ENCODE peak calls at places on chromosomes 3 and 15, in four cellular contexts. R, X, S and C are unnamed samples.

GRCh38 chr3:88031543-88032148 is 27.2 kb downstream of the CGGBP1 start:
- DNase-seq in R (no peak), X (peak), S (no peak), C (no peak)

GRCh38 chr15:92012368-92012629 is 158.8 kb downstream of the SLCO3A1 start:
- DNase-seq in R (no peak), X (peak), S (no peak), C (no peak)

GRCh38 chr15:87167055-87167454 is 1087.4 kb downstream of the AGBL1 start:
- DNase-seq in R (no peak), X (peak), S (no peak), C (no peak)

GRCh38 chr3:17775073-17775472 is 32.6 kb upstream of the TBC1D5 start:
- DNase-seq in R (no peak), X (no peak), S (no peak), C (no peak)

GRCh38 chr15:91921188-91921820 is 67.8 kb downstream of the SLCO3A1 start:
- DNase-seq in R (no peak), X (no peak), S (no peak), C (no peak)

GRCh38 chr15:95948371-95948770 is 382.1 kb upstream of the NR2F2 start:
- DNase-seq in R (no peak), X (no peak), S (no peak), C (no peak)

GRCh38 chr15:76866716-76867321 is 38.3 kb downstream of the SCAPER start:
- DNase-seq in R (no peak), X (peak), S (peak), C (peak)

GRCh38 chr3:152270944-152271343 is 2.2 kb downstream of the MBNL1 start:
- DNase-seq in R (no peak), X (no peak), S (no peak), C (no peak)

GRCh38 chr3:61981005-61981404 is 392.3 kb downstream of the FEZF2 start:
- DNase-seq in R (no peak), X (no peak), S (no peak), C (no peak)

GRCh38 chr3:8767667-8768363 is 1.6 kb downstream of the OXTR start:
- DNase-seq in R (no peak), X (peak), S (no peak), C (peak)

GRCh38 chr3:18445421-18446066 is 20.4 kb upstream of the SATB1 start:
- DNase-seq in R (no peak), X (no peak), S (no peak), C (no peak)

GRCh38 chr15:96374494-96374893 is 44.0 kb downstream of the NR2F2 start:
- DNase-seq in R (no peak), X (no peak), S (no peak), C (no peak)

GRCh38 chr3:110518031-110518430 is 553.6 kb upstream of the NECTIN3 start:
- DNase-seq in R (no peak), X (no peak), S (no peak), C (no peak)

GRCh38 chr15:31065824-31066223 is 35.7 kb downstream of the TRPM1 start:
- DNase-seq in R (no peak), X (no peak), S (no peak), C (no peak)

GRCh38 chr3:156818890-156819289 is 7.3 kb upstream of the LEKR1 start:
- DNase-seq in R (no peak), X (peak), S (no peak), C (no peak)

GRCh38 chr3:172065967-172066762 is 26.8 kb downstream of the FNDC3B start:
- DNase-seq in R (no peak), X (peak), S (no peak), C (peak)